ENCODE peak calls at places on chromosomes 2 and 18, in ten cellular contexts. N, S, G, Q, C, K, I, J, P and A are unnamed samples. For H3K36me3, the result is how much of the 10 kb centered on the place peaks cover.

GRCh38 chr2:217799553-217800432 is 203.0 kb downstream of the TNS1 start:
- DNase-seq in N (peak), Q (peak), K (no peak), I (peak), C (no peak), S (no peak), P (no peak), G (peak), J (no peak), A (no peak)

GRCh38 chr2:151051584-151052220 is 210.0 kb downstream of the RBM43 start:
- DNase-seq in I (peak), G (no peak), P (peak), Q (no peak), K (peak), N (peak), S (peak), J (no peak), C (peak), A (no peak)

GRCh38 chr2:65320042-65320711 is 92.5 kb downstream of the ACTR2 start:
- DNase-seq in J (no peak), G (no peak), K (no peak), N (no peak), P (peak), I (no peak), Q (no peak), C (peak), S (peak), A (peak)

GRCh38 chr18:45521777-45522176 is 93.5 kb upstream of the SLC14A2 start:
- DNase-seq in N (no peak), C (peak), J (peak), S (peak), I (no peak), K (no peak), Q (no peak), G (no peak), P (no peak), A (no peak)

GRCh38 chr2:107002735-107003134 is 116.8 kb upstream of the ST6GAL2 start:
- DNase-seq in P (no peak), K (no peak), S (no peak), J (no peak), Q (no peak), C (peak), I (no peak), G (no peak), N (no peak), A (no peak)

GRCh38 chr18:59446012-59446411 is 86.9 kb upstream of the LMAN1 start:
- DNase-seq in Q (no peak), S (peak), N (no peak), G (no peak), P (peak), J (no peak), I (no peak), C (peak), K (no peak), A (no peak)

GRCh38 chr2:177038772-177039484 is 173.7 kb upstream of the HNRNPA3 start:
- DNase-seq in Q (no peak), C (no peak), P (no peak), J (no peak), I (no peak), N (peak), K (no peak), S (no peak), G (no peak), A (no peak)

GRCh38 chr2:233795735-233796171 is 17.6 kb downstream of the MROH2A start:
- DNase-seq in Q (no peak), G (no peak), I (no peak), S (no peak), N (no peak), C (no peak), P (no peak), J (no peak), K (no peak), A (no peak)

GRCh38 chr2:73938761-73939352 is 12.2 kb downstream of the DGUOK start:
- DNase-seq in C (peak), G (no peak), J (no peak), N (peak), S (peak), I (no peak), Q (no peak), P (no peak), K (no peak), A (peak)

GRCh38 chr2:36695746-36696415 is 626 bp upstream of the VIT start:
- DNase-seq in C (peak), Q (no peak), G (no peak), J (no peak), K (no peak), S (peak), P (peak), I (no peak), N (peak), A (peak)

GRCh38 chr2:126881591-126881990 is 17.1 kb upstream of the TEX51 start:
- DNase-seq in K (no peak), S (no peak), P (no peak), N (no peak), J (no peak), I (no peak), G (peak), Q (no peak), C (no peak), A (no peak)

GRCh38 chr18:40179647-40180175 is 1775.3 kb upstream of the PIK3C3 start:
- DNase-seq in J (no peak), G (no peak), N (no peak), S (peak), C (peak), I (no peak), Q (no peak), K (no peak), P (peak), A (no peak)

GRCh38 chr2:129766159-129766485 is 213.3 kb upstream of the RAB6C start:
- DNase-seq in I (no peak), K (no peak), G (no peak), S (no peak), C (no peak), N (no peak), J (no peak), Q (no peak), P (no peak), A (no peak)

GRCh38 chr2:174635747-174636399 is 38.3 kb upstream of the WIPF1 start:
- DNase-seq in C (peak), P (no peak), J (no peak), Q (no peak), N (no peak), I (no peak), G (no peak), S (peak), K (no peak), A (no peak)

GRCh38 chr2:97868986-97869721 is 126.6 kb downstream of the TMEM131 start:
- DNase-seq in C (peak), N (no peak), S (peak), G (no peak), K (peak), J (peak), Q (no peak), I (no peak), P (peak), A (peak)

GRCh38 chr2:11969774-11970173 is 223.3 kb downstream of the LPIN1 start:
- DNase-seq in C (no peak), J (no peak), I (no peak), S (no peak), N (no peak), Q (no peak), P (no peak), G (no peak), K (no peak), A (no peak)

GRCh38 chr2:137910641-137911040 is 53.6 kb upstream of the HNMT start:
- DNase-seq in K (no peak), C (peak), Q (no peak), P (peak), G (no peak), N (no peak), I (no peak), S (peak), J (no peak), A (no peak)

GRCh38 chr2:225787497-225787896 is 388.0 kb downstream of the NYAP2 start:
- DNase-seq in I (no peak), Q (no peak), S (no peak), C (no peak), J (no peak), K (no peak), P (no peak), N (no peak), G (no peak), A (no peak)

GRCh38 chr2:30684026-30684425 is 123.2 kb downstream of the CAPN13 start:
- DNase-seq in K (no peak), S (no peak), N (no peak), I (no peak), Q (no peak), P (no peak), G (peak), J (no peak), C (no peak), A (no peak)

GRCh38 chr2:135167273-135167672 is 115.2 kb downstream of the RAB3GAP1 start:
- DNase-seq in S (no peak), P (no peak), G (no peak), J (no peak), Q (no peak), N (no peak), K (no peak), C (no peak), I (no peak), A (no peak)

GRCh38 chr18:13178197-13178596 is 40.4 kb upstream of the LDLRAD4 start:
- DNase-seq in I (no peak), G (no peak), Q (no peak), N (no peak), S (no peak), K (no peak), P (no peak), C (no peak), J (no peak), A (no peak)

GRCh38 chr18:48828201-48828580 is 122.6 kb downstream of the SMAD7 start:
- DNase-seq in S (no peak), K (no peak), P (no peak), C (no peak), Q (peak), J (no peak), N (no peak), G (no peak), I (no peak), A (no peak)

GRCh38 chr2:24948506-24948905 is 23.2 kb downstream of the DNAJC27 start:
- DNase-seq in S (no peak), G (no peak), Q (no peak), N (no peak), K (no peak), P (no peak), I (no peak), C (no peak), J (no peak), A (no peak)

GRCh38 chr2:86631846-86632485 is 8.3 kb upstream of the RNF103 start:
- DNase-seq in K (no peak), C (no peak), J (no peak), P (peak), G (no peak), I (no peak), N (no peak), S (no peak), Q (no peak), A (no peak)
- H3K4me3 ChIP-seq in K (no peak), C (no peak), J (no peak), P (no peak), G (no peak), I (no peak), N (no peak), S (no peak), Q (peak), A (no peak)

GRCh38 chr2:206783718-206784117 is 18.3 kb downstream of the FASTKD2 start:
- DNase-seq in J (no peak), P (peak), K (no peak), Q (no peak), S (no peak), N (peak), C (peak), I (no peak), G (no peak), A (no peak)
- TF ChIP-seq CTCF in J (no peak), P (peak), K (peak), Q (no peak), S (peak), N (peak), C (peak), I (no peak), G (no peak), A (peak)

DNA sequence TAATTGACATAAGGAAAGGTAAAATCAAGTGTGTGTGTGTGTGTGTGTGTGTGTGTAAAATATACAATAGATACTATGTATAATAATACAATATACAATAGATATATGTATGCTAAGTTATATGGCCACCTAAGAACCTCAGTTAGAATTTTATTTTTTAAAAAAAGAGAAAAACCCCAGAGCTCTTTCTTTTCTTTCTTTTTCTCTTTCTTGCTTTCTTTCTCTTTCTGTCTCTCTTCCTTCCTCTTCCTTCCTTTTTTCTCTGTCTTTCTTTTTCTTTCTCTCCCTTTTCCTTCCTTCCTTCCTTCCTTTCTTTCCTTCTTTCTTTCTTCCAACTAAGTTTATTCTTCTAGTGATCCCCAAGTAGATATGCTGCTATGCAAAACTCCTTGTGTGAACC is 64.6 kb upstream of the FN1 start:
- DNase-seq in G (no peak), N (no peak), S (no peak), K (no peak), Q (no peak), J (no peak), C (no peak), I (no peak), P (no peak), A (no peak)
- H3K36me3 ChIP-seq in G (under half), N (under half), S (under half), K (under half), Q (under half), J (under half), C (under half), I (under half), P (under half), A (under half)

GRCh38 chr2:237491515-237492118 is 4.6 kb downstream of the MLPH start:
- DNase-seq in N (no peak), G (no peak), C (no peak), K (no peak), Q (no peak), S (no peak), J (no peak), P (no peak), I (no peak), A (no peak)
- H3K4me3 ChIP-seq in N (no peak), G (no peak), C (no peak), K (no peak), Q (no peak), S (no peak), J (no peak), P (no peak), I (no peak), A (no peak)

DNA sequence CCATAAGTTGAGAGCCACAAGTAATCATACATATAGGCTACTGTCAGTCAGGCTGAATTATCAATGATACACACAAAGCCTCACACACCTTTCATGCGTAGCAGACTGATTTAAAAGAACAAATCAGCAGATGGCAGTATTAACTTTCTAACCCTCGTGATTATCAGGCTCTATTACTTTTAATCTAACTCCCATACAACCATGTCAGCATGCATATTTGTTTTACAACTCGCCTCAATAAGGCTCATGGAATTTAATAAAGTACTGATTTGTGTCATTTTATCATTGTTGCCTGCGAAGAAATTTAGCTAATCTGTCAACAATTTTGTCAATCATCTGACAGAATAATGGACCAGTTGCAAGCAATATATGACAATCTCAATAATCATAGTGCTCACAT is 82.8 kb downstream of the SLC25A12 start:
- DNase-seq in N (peak), Q (no peak), I (no peak), S (peak), J (no peak), P (peak), K (no peak), G (no peak), C (peak), A (no peak)
- TF ChIP-seq CTCF in N (peak), Q (no peak), I (peak), S (peak), J (peak), P (peak), K (no peak), G (no peak), C (peak), A (peak)

DNA sequence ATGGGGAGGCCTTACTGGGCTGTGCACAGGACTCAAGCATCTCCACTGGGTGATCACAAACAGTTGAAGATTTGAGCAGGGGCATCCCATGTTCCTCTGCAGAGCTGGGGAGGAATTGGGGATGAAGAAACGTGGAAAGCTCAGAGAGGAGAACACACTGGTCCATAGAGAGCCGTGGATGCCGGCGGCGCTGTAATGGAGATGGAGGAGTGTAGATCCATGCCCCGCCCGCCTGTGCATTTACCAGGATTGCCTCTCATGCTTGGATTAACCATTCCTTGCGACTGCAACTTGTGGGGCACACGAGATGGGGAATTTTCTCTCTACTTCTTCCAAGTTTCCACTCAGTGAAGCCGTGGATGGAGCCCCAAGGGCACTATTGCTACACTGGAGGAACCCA is 115.9 kb downstream of the NCK2 start:
- DNase-seq in J (no peak), I (no peak), P (no peak), G (no peak), N (no peak), K (no peak), C (no peak), Q (no peak), S (no peak), A (no peak)
- H3K36me3 ChIP-seq in J (under half), I (under half), P (under half), G (under half), N (under half), K (under half), C (under half), Q (under half), S (under half), A (under half)

DNA sequence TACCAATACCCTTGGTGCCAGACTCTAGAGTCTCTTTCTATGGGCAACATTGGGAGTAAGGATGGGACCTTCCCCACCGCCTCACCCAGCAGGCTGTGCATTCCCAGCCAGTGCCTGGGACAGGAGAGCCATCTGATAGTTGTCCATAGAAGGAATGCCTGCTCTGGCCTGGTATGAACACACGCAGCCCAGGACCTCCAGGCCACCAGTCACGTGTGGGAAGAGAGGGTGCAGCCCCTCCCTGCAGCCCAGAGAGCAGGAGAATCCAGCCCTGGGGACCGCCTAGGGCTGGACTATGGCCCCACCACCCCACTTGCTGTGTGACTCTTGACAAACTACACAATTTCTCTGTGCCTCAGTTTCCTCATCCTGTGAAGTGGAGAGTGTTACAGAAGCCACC is 52.5 kb upstream of the ID2 start:
- DNase-seq in S (no peak), C (no peak), N (no peak), P (no peak), Q (no peak), J (no peak), I (no peak), G (no peak), K (no peak), A (no peak)
- H3K4me3 ChIP-seq in S (no peak), C (no peak), N (no peak), P (no peak), Q (no peak), J (no peak), I (no peak), G (no peak), K (no peak), A (no peak)

DNA sequence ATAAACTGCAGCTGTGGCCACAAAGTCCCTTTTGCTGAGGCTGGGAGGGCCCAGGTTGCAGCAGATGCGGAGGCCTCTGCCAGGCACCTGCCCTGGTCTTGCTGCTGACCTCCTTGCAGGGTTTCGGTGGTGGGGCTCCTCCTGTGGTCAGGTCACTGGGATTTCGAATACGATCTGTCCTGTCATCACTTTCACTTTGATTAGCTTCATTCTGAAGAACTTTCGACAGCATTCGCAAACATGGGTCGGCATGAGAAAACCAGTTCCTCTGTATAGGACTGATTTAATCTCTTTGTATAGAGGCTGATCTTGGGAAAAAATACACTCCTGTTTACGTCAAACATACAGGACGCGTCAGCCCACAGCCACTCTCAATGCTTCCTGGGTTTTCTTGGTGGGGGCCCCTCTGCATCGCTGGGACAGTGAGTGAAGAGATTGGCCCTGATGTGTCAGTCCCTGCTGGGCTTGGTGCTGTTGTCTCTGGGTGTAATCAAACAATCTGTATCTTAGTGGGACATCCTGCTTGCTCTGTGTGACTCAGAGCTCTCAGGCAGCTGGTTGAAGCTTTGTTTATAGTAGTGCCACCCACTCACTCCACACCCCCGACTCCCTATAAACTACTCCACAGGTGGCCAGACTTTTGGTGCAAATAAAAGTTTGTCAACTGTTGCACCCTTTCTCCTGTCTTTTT is 209.4 kb upstream of the CXCR4 start:
- DNase-seq in N (peak), Q (no peak), P (no peak), J (peak), I (no peak), G (no peak), K (peak), C (peak), S (peak), A (no peak)
- TF ChIP-seq CTCF in N (no peak), Q (no peak), P (no peak), J (no peak), I (no peak), G (no peak), K (no peak), C (no peak), S (no peak), A (no peak)

GRCh38 chr2:216431457-216431856 is 19.2 kb downstream of the SMARCAL1 start:
- DNase-seq in K (no peak), G (no peak), N (no peak), Q (no peak), P (no peak), I (no peak), S (no peak), C (no peak), J (no peak), A (no peak)

GRCh38 chr2:216426166-216426777 is 14.0 kb downstream of the SMARCAL1 start:
- DNase-seq in J (no peak), Q (no peak), C (peak), G (no peak), K (no peak), I (no peak), N (no peak), S (no peak), P (no peak), A (peak)

GRCh38 chr2:216430811-216431210 is 18.5 kb downstream of the SMARCAL1 start:
- DNase-seq in P (no peak), Q (no peak), G (no peak), C (no peak), K (no peak), N (no peak), S (no peak), I (no peak), J (no peak), A (no peak)

GRCh38 chr2:216426938-216427337 is 14.7 kb downstream of the SMARCAL1 start:
- DNase-seq in I (no peak), N (no peak), K (no peak), Q (no peak), G (no peak), J (no peak), S (peak), P (no peak), C (peak), A (peak)

DNA sequence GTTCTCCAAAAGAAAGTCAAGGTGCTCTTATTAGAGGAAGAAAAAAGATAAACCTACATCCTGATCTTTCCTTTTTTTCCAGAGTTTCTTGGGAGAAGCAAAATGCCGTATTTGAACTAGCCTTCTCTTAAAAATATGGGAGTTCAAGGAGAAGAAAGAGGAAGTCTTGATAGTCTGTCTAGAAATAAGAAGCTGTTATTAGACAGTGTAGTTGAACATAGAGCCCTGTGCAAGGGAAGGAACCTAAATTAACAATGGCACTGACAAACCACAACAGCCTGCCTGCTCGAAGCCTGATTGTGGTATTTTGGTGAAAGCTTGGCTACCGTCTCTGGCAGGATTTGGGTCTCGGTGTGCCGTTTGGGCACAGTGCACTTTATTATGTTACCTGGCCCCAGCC is 17.1 kb downstream of the SMARCAL1 start:
- DNase-seq in G (no peak), S (no peak), J (no peak), Q (no peak), K (no peak), C (no peak), I (no peak), N (no peak), P (no peak), A (no peak)
- H3K36me3 ChIP-seq in G (under half), S (under half), J (half or more), Q (half or more), K (under half), C (under half), I (under half), N (half or more), P (under half), A (under half)